ENCODE peak calls at places on chromosomes 16 and 17, in four cellular contexts. One of them, this sample, is unnamed.

GRCh38 chr16:21649196-21649595 is 3.2 kb downstream of the IGSF6 start:
- DNase-seq in A549: no peak
- DNase-seq in H9: no peak
- DNase-seq in mesenchymal stem cell: no peak
- DNase-seq in this sample: no peak

GRCh38 chr17:15414502-15415348 is 52.7 kb downstream of the CDRT4 start:
- DNase-seq in A549: no peak
- DNase-seq in H9: no peak
- DNase-seq in mesenchymal stem cell: no peak
- DNase-seq in this sample: no peak

GRCh38 chr16:24986512-24987303 is 28.5 kb downstream of the ARHGAP17 start:
- DNase-seq in mesenchymal stem cell: peak
- DNase-seq in A549: peak
- DNase-seq in H9: no peak
- DNase-seq in this sample: peak

GRCh38 chr16:6160871-6161270 is 1063.3 kb upstream of the EEF2KMT start:
- DNase-seq in mesenchymal stem cell: no peak
- DNase-seq in H9: no peak
- DNase-seq in A549: no peak
- DNase-seq in this sample: peak

GRCh38 chr16:17423195-17423594 is 47.6 kb downstream of the XYLT1 start:
- DNase-seq in A549: no peak
- DNase-seq in H9: peak
- DNase-seq in mesenchymal stem cell: no peak
- DNase-seq in this sample: no peak

GRCh38 chr17:78654230-78654824 is 77.1 kb upstream of the DNAH17 start:
- DNase-seq in A549: no peak
- DNase-seq in H9: no peak
- DNase-seq in mesenchymal stem cell: no peak
- DNase-seq in this sample: no peak

GRCh38 chr17:41624208-41625101 is at the start of gene KRT17:
- DNase-seq in mesenchymal stem cell: no peak
- DNase-seq in A549: no peak
- DNase-seq in H9: peak
- DNase-seq in this sample: no peak

GRCh38 chr16:17382514-17382913 is 88.2 kb downstream of the XYLT1 start:
- DNase-seq in mesenchymal stem cell: no peak
- DNase-seq in H9: no peak
- DNase-seq in A549: no peak
- DNase-seq in this sample: no peak

GRCh38 chr17:76266244-76266938 is 1.2 kb downstream of the UBALD2 start:
- DNase-seq in A549: no peak
- DNase-seq in H9: no peak
- DNase-seq in mesenchymal stem cell: peak
- DNase-seq in this sample: no peak

GRCh38 chr16:30637952-30638351 is 12.8 kb upstream of the PRR14 start:
- DNase-seq in H9: no peak
- DNase-seq in mesenchymal stem cell: peak
- DNase-seq in A549: peak
- DNase-seq in this sample: no peak

GRCh38 chr16:551210-551609 is 9.0 kb upstream of the PRR35 start:
- DNase-seq in H9: no peak
- DNase-seq in A549: no peak
- DNase-seq in mesenchymal stem cell: no peak
- DNase-seq in this sample: no peak

GRCh38 chr17:65297384-65297783 is 160.2 kb downstream of the RGS9 start:
- DNase-seq in mesenchymal stem cell: no peak
- DNase-seq in A549: no peak
- DNase-seq in H9: no peak
- DNase-seq in this sample: peak

GRCh38 chr16:20799599-20799998 is 6.7 kb downstream of the ERI2 start:
- DNase-seq in mesenchymal stem cell: peak
- DNase-seq in H9: no peak
- DNase-seq in A549: no peak
- DNase-seq in this sample: peak

GRCh38 chr17:77959216-77959925 is 868 bp downstream of the TNRC6C start:
- DNase-seq in H9: no peak
- DNase-seq in A549: no peak
- DNase-seq in mesenchymal stem cell: peak
- DNase-seq in this sample: no peak

DNA sequence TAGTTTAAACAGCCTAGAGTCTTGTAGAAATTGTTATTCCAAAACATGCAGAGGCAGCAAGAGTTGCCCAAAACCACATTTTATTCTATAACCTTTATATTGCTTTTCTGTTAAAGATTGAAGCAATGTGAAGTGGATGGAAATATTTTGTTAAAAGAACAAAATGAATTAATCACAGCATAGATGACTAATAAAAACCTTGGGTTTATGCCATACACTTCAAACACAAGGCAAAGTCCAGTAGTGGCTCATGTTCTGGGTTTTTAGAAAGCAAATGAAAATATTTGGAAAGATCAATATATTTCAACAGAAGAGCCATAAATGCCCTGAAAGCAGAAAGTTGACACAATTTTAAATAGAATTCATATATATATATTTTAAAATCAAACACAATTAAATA is 36.7 kb upstream of the ULK2 start:
- DNase-seq in mesenchymal stem cell: peak
- DNase-seq in H9: no peak
- DNase-seq in A549: no peak
- DNase-seq in this sample: peak
- H3K4me2 ChIP-seq in mesenchymal stem cell: no peak
- H3K4me2 ChIP-seq in H9: no peak
- H3K4me2 ChIP-seq in A549: peak
- H3K4me2 ChIP-seq in this sample: no peak

GRCh38 chr17:2420131-2420530 is 19.3 kb upstream of the MNT start:
- DNase-seq in A549: no peak
- DNase-seq in H9: no peak
- DNase-seq in mesenchymal stem cell: no peak
- DNase-seq in this sample: no peak

GRCh38 chr17:2416010-2416734 is 15.3 kb upstream of the MNT start:
- DNase-seq in A549: peak
- DNase-seq in mesenchymal stem cell: peak
- DNase-seq in H9: peak
- DNase-seq in this sample: peak

GRCh38 chr17:2419526-2419925 is 18.7 kb upstream of the MNT start:
- DNase-seq in mesenchymal stem cell: no peak
- DNase-seq in A549: no peak
- DNase-seq in H9: no peak
- DNase-seq in this sample: no peak

GRCh38 chr17:2421315-2422147 is 20.7 kb upstream of the MNT start:
- DNase-seq in A549: peak
- DNase-seq in H9: no peak
- DNase-seq in mesenchymal stem cell: no peak
- DNase-seq in this sample: no peak

GRCh38 chr17:2418572-2418971 is 17.7 kb upstream of the MNT start:
- DNase-seq in mesenchymal stem cell: peak
- DNase-seq in A549: no peak
- DNase-seq in H9: no peak
- DNase-seq in this sample: no peak
- H3K27ac ChIP-seq in mesenchymal stem cell: no peak
- H3K27ac ChIP-seq in A549: no peak
- H3K27ac ChIP-seq in H9: no peak
- H3K27ac ChIP-seq in this sample: no peak

GRCh38 chr17:81081619-81082176 is 46.7 kb downstream of the BAIAP2 start:
- DNase-seq in H9: no peak
- DNase-seq in mesenchymal stem cell: no peak
- DNase-seq in A549: no peak
- DNase-seq in this sample: no peak
- H3K4me2 ChIP-seq in H9: no peak
- H3K4me2 ChIP-seq in mesenchymal stem cell: no peak
- H3K4me2 ChIP-seq in A549: no peak
- H3K4me2 ChIP-seq in this sample: no peak

DNA sequence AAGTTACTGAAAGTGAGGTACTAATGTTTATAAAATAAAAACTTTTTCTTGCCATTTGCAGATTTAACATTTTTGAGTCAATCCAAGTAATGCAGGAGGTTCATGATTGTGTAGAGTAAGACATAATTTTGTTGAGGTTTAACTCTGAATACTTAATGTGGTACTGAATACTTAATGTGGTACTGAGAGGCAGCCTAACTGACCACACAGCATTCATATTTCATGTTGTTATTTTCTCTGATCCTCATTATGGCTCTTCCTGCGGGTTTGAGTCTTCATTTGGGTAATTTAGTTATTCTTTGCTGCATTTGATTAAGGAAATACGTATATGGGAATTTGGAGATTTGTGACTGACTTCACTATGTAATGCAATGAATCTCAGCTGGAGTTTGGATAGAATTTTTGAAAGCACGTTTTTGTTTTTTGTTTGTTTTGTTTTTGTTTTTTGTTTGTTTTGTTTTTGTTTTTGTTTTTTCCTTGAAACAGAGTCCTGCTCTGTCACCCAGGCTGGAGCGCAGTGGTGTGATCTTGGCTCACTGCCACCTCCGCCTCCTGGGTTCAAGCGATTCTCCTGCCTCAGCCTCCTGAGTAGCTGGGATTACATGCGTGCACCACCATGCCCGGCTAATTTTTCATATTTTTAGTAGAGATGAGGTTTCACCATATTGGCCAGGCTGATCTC is 3.8 kb downstream of the SF3B3 start:
- DNase-seq in mesenchymal stem cell: no peak
- DNase-seq in H9: no peak
- DNase-seq in A549: no peak
- DNase-seq in this sample: no peak
- H3K27ac ChIP-seq in mesenchymal stem cell: no peak
- H3K27ac ChIP-seq in H9: no peak
- H3K27ac ChIP-seq in A549: no peak
- H3K27ac ChIP-seq in this sample: no peak

GRCh38 chr17:18937981-18938691 is 13.8 kb upstream of the SLC5A10 start:
- DNase-seq in H9: no peak
- DNase-seq in mesenchymal stem cell: no peak
- DNase-seq in A549: no peak
- DNase-seq in this sample: no peak
- H3K4me2 ChIP-seq in H9: no peak
- H3K4me2 ChIP-seq in mesenchymal stem cell: no peak
- H3K4me2 ChIP-seq in A549: no peak
- H3K4me2 ChIP-seq in this sample: no peak

DNA sequence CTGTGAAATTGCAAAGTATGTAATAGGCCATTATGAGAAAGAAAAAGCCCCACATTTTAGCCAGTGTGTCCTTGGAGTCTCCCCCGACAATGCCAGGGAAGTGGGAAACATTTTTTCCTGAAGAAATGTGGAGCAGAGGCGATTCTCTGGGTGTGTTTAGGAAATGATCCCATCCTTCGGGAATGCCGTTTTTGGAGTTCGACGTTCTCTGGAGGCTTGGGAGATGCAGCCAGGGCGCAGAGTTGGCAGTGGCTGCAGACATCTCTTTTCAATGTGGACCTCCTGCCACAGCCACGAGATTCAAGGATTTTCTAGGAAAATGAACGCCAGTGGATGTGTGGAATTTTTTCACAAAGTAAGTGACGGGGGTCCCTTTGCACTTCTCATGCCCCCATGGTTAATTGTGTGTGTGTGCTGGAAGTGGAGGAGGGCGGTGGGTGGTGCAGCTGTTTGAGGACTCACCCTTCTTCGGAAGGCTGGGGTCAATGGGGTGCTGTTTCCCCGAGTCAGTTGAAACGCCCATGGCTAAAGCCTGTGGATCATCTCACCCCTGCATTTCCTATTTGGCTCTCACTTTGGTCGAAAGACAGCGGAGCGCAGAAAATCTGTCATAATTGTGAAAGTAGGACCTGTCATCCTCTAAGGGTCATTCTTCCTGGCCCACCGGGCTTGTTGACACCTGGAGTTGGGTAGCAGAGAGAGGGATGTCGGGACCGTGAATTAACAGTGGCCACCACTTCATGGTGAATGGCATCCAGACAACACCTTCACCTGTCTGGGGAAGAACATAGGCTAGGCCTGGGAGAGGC is 73.2 kb downstream of the CMIP start:
- DNase-seq in mesenchymal stem cell: peak
- DNase-seq in A549: no peak
- DNase-seq in H9: no peak
- DNase-seq in this sample: peak
- H3K27ac ChIP-seq in mesenchymal stem cell: no peak
- H3K27ac ChIP-seq in A549: peak
- H3K27ac ChIP-seq in H9: no peak
- H3K27ac ChIP-seq in this sample: peak

DNA sequence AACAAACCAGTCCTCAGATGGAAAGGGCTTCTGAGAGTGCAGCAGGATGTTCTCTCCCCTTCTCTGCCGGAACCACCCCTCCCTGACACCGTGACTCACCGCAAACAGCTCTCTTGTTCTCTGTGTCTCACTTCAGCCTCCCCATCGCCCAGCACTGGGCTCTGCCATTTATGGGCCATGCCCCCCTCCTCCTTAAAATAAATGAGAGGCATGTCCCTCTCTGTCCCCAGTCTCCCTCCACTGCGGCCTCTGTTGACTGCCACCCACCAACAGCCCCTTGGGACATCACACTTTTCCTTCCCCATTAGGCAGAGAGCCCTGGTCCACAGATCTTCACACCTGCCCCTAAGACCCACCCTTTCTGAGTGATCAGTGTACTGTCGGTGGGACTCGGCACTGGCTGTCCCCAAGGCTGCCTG is 6.3 kb downstream of the CCDC102A start:
- DNase-seq in A549: no peak
- DNase-seq in mesenchymal stem cell: peak
- DNase-seq in H9: peak
- DNase-seq in this sample: peak
- H3K4me2 ChIP-seq in A549: peak
- H3K4me2 ChIP-seq in mesenchymal stem cell: no peak
- H3K4me2 ChIP-seq in H9: peak
- H3K4me2 ChIP-seq in this sample: peak

GRCh38 chr16:75246504-75247205 is 4.8 kb downstream of the BCAR1 start:
- DNase-seq in H9: no peak
- DNase-seq in A549: no peak
- DNase-seq in mesenchymal stem cell: peak
- DNase-seq in this sample: peak
- H3K27ac ChIP-seq in H9: no peak
- H3K27ac ChIP-seq in A549: peak
- H3K27ac ChIP-seq in mesenchymal stem cell: peak
- H3K27ac ChIP-seq in this sample: peak